ENCODE peak calls at places on chromosomes 2 and 18, in six cellular contexts. One of them, this sample, is unnamed.
A peak's percentile ranks its signal among the peaks of the same experiment; 100 is the strongest.

GRCh38 chr2:156294945-156295580 is 37.5 kb downstream of the NR4A2 start:
- DNase-seq in stimulated activated CD4-positive, alpha-beta T cell treated with anti-CD3 and anti-CD28 coated beads, Interleukin-12 subunit alpha, Interleukin-12 subunit beta, amount 100 ng/mL, for 48 hours: no peak
- DNase-seq in transverse colon: no peak
- DNase-seq in non-pigmented ciliary epithelial cell: no peak
- DNase-seq in H4: no peak
- DNase-seq in putamen: no peak
- DNase-seq in this sample: no peak

GRCh38 chr2:95539836-95540235 is 52.0 kb upstream of the TRIM43 start:
- DNase-seq in stimulated activated CD4-positive, alpha-beta T cell treated with anti-CD3 and anti-CD28 coated beads, Interleukin-12 subunit alpha, Interleukin-12 subunit beta, amount 100 ng/mL, for 48 hours: no peak
- DNase-seq in transverse colon: no peak
- DNase-seq in non-pigmented ciliary epithelial cell: no peak
- DNase-seq in H4: no peak
- DNase-seq in putamen: no peak
- DNase-seq in this sample: no peak

GRCh38 chr2:156088598-156088997 is 243.9 kb downstream of the NR4A2 start:
- DNase-seq in stimulated activated CD4-positive, alpha-beta T cell treated with anti-CD3 and anti-CD28 coated beads, Interleukin-12 subunit alpha, Interleukin-12 subunit beta, amount 100 ng/mL, for 48 hours: no peak
- DNase-seq in transverse colon: no peak
- DNase-seq in non-pigmented ciliary epithelial cell: no peak
- DNase-seq in H4: peak; percentile 9
- DNase-seq in putamen: no peak
- DNase-seq in this sample: no peak

GRCh38 chr2:235976516-235976915 is 191.7 kb downstream of the GBX2 start:
- DNase-seq in stimulated activated CD4-positive, alpha-beta T cell treated with anti-CD3 and anti-CD28 coated beads, Interleukin-12 subunit alpha, Interleukin-12 subunit beta, amount 100 ng/mL, for 48 hours: no peak
- DNase-seq in transverse colon: no peak
- DNase-seq in non-pigmented ciliary epithelial cell: no peak
- DNase-seq in H4: no peak
- DNase-seq in putamen: no peak
- DNase-seq in this sample: no peak

GRCh38 chr2:70085711-70086277 is 1.5 kb upstream of the PCBP1 start:
- DNase-seq in stimulated activated CD4-positive, alpha-beta T cell treated with anti-CD3 and anti-CD28 coated beads, Interleukin-12 subunit alpha, Interleukin-12 subunit beta, amount 100 ng/mL, for 48 hours: no peak
- DNase-seq in transverse colon: no peak
- DNase-seq in non-pigmented ciliary epithelial cell: no peak
- DNase-seq in H4: no peak
- DNase-seq in putamen: peak; percentile 24
- DNase-seq in this sample: no peak

GRCh38 chr2:109208071-109208950 is 79.3 kb downstream of the SH3RF3 start:
- DNase-seq in stimulated activated CD4-positive, alpha-beta T cell treated with anti-CD3 and anti-CD28 coated beads, Interleukin-12 subunit alpha, Interleukin-12 subunit beta, amount 100 ng/mL, for 48 hours: no peak
- DNase-seq in transverse colon: no peak
- DNase-seq in non-pigmented ciliary epithelial cell: no peak
- DNase-seq in H4: no peak
- DNase-seq in putamen: no peak
- DNase-seq in this sample: no peak

GRCh38 chr2:177264209-177264538 is 353 bp downstream of the NFE2L2 start:
- DNase-seq in stimulated activated CD4-positive, alpha-beta T cell treated with anti-CD3 and anti-CD28 coated beads, Interleukin-12 subunit alpha, Interleukin-12 subunit beta, amount 100 ng/mL, for 48 hours: peak; percentile 20
- DNase-seq in transverse colon: peak; percentile 43
- DNase-seq in non-pigmented ciliary epithelial cell: no peak
- DNase-seq in H4: no peak
- DNase-seq in putamen: peak; percentile 49
- DNase-seq in this sample: no peak

GRCh38 chr2:53964987-53965687 is 5.7 kb downstream of the PSME4 start:
- DNase-seq in stimulated activated CD4-positive, alpha-beta T cell treated with anti-CD3 and anti-CD28 coated beads, Interleukin-12 subunit alpha, Interleukin-12 subunit beta, amount 100 ng/mL, for 48 hours: no peak
- DNase-seq in transverse colon: no peak
- DNase-seq in non-pigmented ciliary epithelial cell: no peak
- DNase-seq in H4: no peak
- DNase-seq in putamen: no peak
- DNase-seq in this sample: no peak

GRCh38 chr18:31303771-31304170 is 14.2 kb upstream of the DSG1 start:
- DNase-seq in stimulated activated CD4-positive, alpha-beta T cell treated with anti-CD3 and anti-CD28 coated beads, Interleukin-12 subunit alpha, Interleukin-12 subunit beta, amount 100 ng/mL, for 48 hours: no peak
- DNase-seq in transverse colon: no peak
- DNase-seq in non-pigmented ciliary epithelial cell: no peak
- DNase-seq in H4: no peak
- DNase-seq in putamen: no peak
- DNase-seq in this sample: no peak

GRCh38 chr2:69720404-69720803 is 21.5 kb upstream of the ANXA4 start:
- DNase-seq in stimulated activated CD4-positive, alpha-beta T cell treated with anti-CD3 and anti-CD28 coated beads, Interleukin-12 subunit alpha, Interleukin-12 subunit beta, amount 100 ng/mL, for 48 hours: no peak
- DNase-seq in transverse colon: no peak
- DNase-seq in non-pigmented ciliary epithelial cell: no peak
- DNase-seq in H4: no peak
- DNase-seq in putamen: no peak
- DNase-seq in this sample: no peak

GRCh38 chr2:175175896-175176295 is 5.6 kb downstream of the ATP5MC3 start:
- DNase-seq in stimulated activated CD4-positive, alpha-beta T cell treated with anti-CD3 and anti-CD28 coated beads, Interleukin-12 subunit alpha, Interleukin-12 subunit beta, amount 100 ng/mL, for 48 hours: no peak
- DNase-seq in transverse colon: no peak
- DNase-seq in non-pigmented ciliary epithelial cell: no peak
- DNase-seq in H4: no peak
- DNase-seq in putamen: no peak
- DNase-seq in this sample: no peak

GRCh38 chr2:72007402-72007801 is 140.3 kb downstream of the CYP26B1 start:
- DNase-seq in stimulated activated CD4-positive, alpha-beta T cell treated with anti-CD3 and anti-CD28 coated beads, Interleukin-12 subunit alpha, Interleukin-12 subunit beta, amount 100 ng/mL, for 48 hours: no peak
- DNase-seq in transverse colon: no peak
- DNase-seq in non-pigmented ciliary epithelial cell: no peak
- DNase-seq in H4: no peak
- DNase-seq in putamen: no peak
- DNase-seq in this sample: no peak

GRCh38 chr2:163187119-163187518 is 348.6 kb upstream of the KCNH7 start:
- DNase-seq in stimulated activated CD4-positive, alpha-beta T cell treated with anti-CD3 and anti-CD28 coated beads, Interleukin-12 subunit alpha, Interleukin-12 subunit beta, amount 100 ng/mL, for 48 hours: no peak
- DNase-seq in transverse colon: no peak
- DNase-seq in non-pigmented ciliary epithelial cell: no peak
- DNase-seq in H4: no peak
- DNase-seq in putamen: no peak
- DNase-seq in this sample: no peak

GRCh38 chr2:135557533-135557932 is 26.2 kb downstream of the R3HDM1 start:
- DNase-seq in stimulated activated CD4-positive, alpha-beta T cell treated with anti-CD3 and anti-CD28 coated beads, Interleukin-12 subunit alpha, Interleukin-12 subunit beta, amount 100 ng/mL, for 48 hours: no peak
- DNase-seq in transverse colon: no peak
- DNase-seq in non-pigmented ciliary epithelial cell: no peak
- DNase-seq in H4: no peak
- DNase-seq in putamen: no peak
- DNase-seq in this sample: no peak

GRCh38 chr2:17101596-17101995 is 416.6 kb downstream of the RAD51AP2 start:
- DNase-seq in stimulated activated CD4-positive, alpha-beta T cell treated with anti-CD3 and anti-CD28 coated beads, Interleukin-12 subunit alpha, Interleukin-12 subunit beta, amount 100 ng/mL, for 48 hours: no peak
- DNase-seq in transverse colon: no peak
- DNase-seq in non-pigmented ciliary epithelial cell: no peak
- DNase-seq in H4: no peak
- DNase-seq in putamen: no peak
- DNase-seq in this sample: no peak

GRCh38 chr2:113910967-113911678 is 21.2 kb downstream of the ACTR3 start:
- DNase-seq in stimulated activated CD4-positive, alpha-beta T cell treated with anti-CD3 and anti-CD28 coated beads, Interleukin-12 subunit alpha, Interleukin-12 subunit beta, amount 100 ng/mL, for 48 hours: no peak
- DNase-seq in transverse colon: no peak
- DNase-seq in non-pigmented ciliary epithelial cell: no peak
- DNase-seq in H4: no peak
- DNase-seq in putamen: no peak
- DNase-seq in this sample: no peak

GRCh38 chr18:74806700-74807416 is 209.2 kb downstream of the ZNF407 start:
- DNase-seq in stimulated activated CD4-positive, alpha-beta T cell treated with anti-CD3 and anti-CD28 coated beads, Interleukin-12 subunit alpha, Interleukin-12 subunit beta, amount 100 ng/mL, for 48 hours: no peak
- DNase-seq in transverse colon: no peak
- DNase-seq in non-pigmented ciliary epithelial cell: peak; percentile 78
- DNase-seq in H4: peak; percentile 75
- DNase-seq in putamen: no peak
- DNase-seq in this sample: peak; percentile 73

GRCh38 chr2:101697794-101698418 is 399 bp downstream of the MAP4K4 start:
- DNase-seq in stimulated activated CD4-positive, alpha-beta T cell treated with anti-CD3 and anti-CD28 coated beads, Interleukin-12 subunit alpha, Interleukin-12 subunit beta, amount 100 ng/mL, for 48 hours: no peak
- DNase-seq in transverse colon: peak; percentile 21
- DNase-seq in non-pigmented ciliary epithelial cell: no peak
- DNase-seq in H4: no peak
- DNase-seq in putamen: no peak
- DNase-seq in this sample: no peak

GRCh38 chr18:45828917-45829811 is 3.7 kb downstream of the SIGLEC15 start:
- DNase-seq in stimulated activated CD4-positive, alpha-beta T cell treated with anti-CD3 and anti-CD28 coated beads, Interleukin-12 subunit alpha, Interleukin-12 subunit beta, amount 100 ng/mL, for 48 hours: no peak
- DNase-seq in transverse colon: no peak
- DNase-seq in non-pigmented ciliary epithelial cell: no peak
- DNase-seq in H4: no peak
- DNase-seq in putamen: no peak
- DNase-seq in this sample: no peak

GRCh38 chr18:35376393-35376741 is 770 bp downstream of the ZNF396 start:
- DNase-seq in stimulated activated CD4-positive, alpha-beta T cell treated with anti-CD3 and anti-CD28 coated beads, Interleukin-12 subunit alpha, Interleukin-12 subunit beta, amount 100 ng/mL, for 48 hours: no peak
- DNase-seq in transverse colon: peak; percentile 51
- DNase-seq in non-pigmented ciliary epithelial cell: no peak
- DNase-seq in H4: no peak
- DNase-seq in putamen: no peak
- DNase-seq in this sample: no peak

GRCh38 chr2:239814136-239814916 is 210.8 kb downstream of the NDUFA10 start:
- DNase-seq in stimulated activated CD4-positive, alpha-beta T cell treated with anti-CD3 and anti-CD28 coated beads, Interleukin-12 subunit alpha, Interleukin-12 subunit beta, amount 100 ng/mL, for 48 hours: no peak
- DNase-seq in transverse colon: no peak
- DNase-seq in non-pigmented ciliary epithelial cell: no peak
- DNase-seq in H4: no peak
- DNase-seq in putamen: no peak
- DNase-seq in this sample: no peak

GRCh38 chr2:147630585-147630984 is 214.2 kb upstream of the ACVR2A start:
- DNase-seq in stimulated activated CD4-positive, alpha-beta T cell treated with anti-CD3 and anti-CD28 coated beads, Interleukin-12 subunit alpha, Interleukin-12 subunit beta, amount 100 ng/mL, for 48 hours: no peak
- DNase-seq in transverse colon: no peak
- DNase-seq in non-pigmented ciliary epithelial cell: no peak
- DNase-seq in H4: no peak
- DNase-seq in putamen: no peak
- DNase-seq in this sample: no peak

GRCh38 chr2:180184506-180184905 is 177.4 kb upstream of the CWC22 start:
- DNase-seq in stimulated activated CD4-positive, alpha-beta T cell treated with anti-CD3 and anti-CD28 coated beads, Interleukin-12 subunit alpha, Interleukin-12 subunit beta, amount 100 ng/mL, for 48 hours: no peak
- DNase-seq in transverse colon: no peak
- DNase-seq in non-pigmented ciliary epithelial cell: peak; percentile 42
- DNase-seq in H4: no peak
- DNase-seq in putamen: no peak
- DNase-seq in this sample: no peak

GRCh38 chr2:42795871-42796301 is 3.5 kb upstream of the HAAO start:
- DNase-seq in stimulated activated CD4-positive, alpha-beta T cell treated with anti-CD3 and anti-CD28 coated beads, Interleukin-12 subunit alpha, Interleukin-12 subunit beta, amount 100 ng/mL, for 48 hours: no peak
- DNase-seq in transverse colon: no peak
- DNase-seq in non-pigmented ciliary epithelial cell: no peak
- DNase-seq in H4: no peak
- DNase-seq in putamen: no peak
- DNase-seq in this sample: no peak

GRCh38 chr18:78169487-78169886 is 810.1 kb upstream of the SALL3 start:
- DNase-seq in stimulated activated CD4-positive, alpha-beta T cell treated with anti-CD3 and anti-CD28 coated beads, Interleukin-12 subunit alpha, Interleukin-12 subunit beta, amount 100 ng/mL, for 48 hours: no peak
- DNase-seq in transverse colon: no peak
- DNase-seq in non-pigmented ciliary epithelial cell: no peak
- DNase-seq in H4: no peak
- DNase-seq in putamen: peak; percentile 22
- DNase-seq in this sample: no peak

GRCh38 chr2:65030481-65030880 is 25.7 kb upstream of the CEP68 start:
- DNase-seq in stimulated activated CD4-positive, alpha-beta T cell treated with anti-CD3 and anti-CD28 coated beads, Interleukin-12 subunit alpha, Interleukin-12 subunit beta, amount 100 ng/mL, for 48 hours: no peak
- DNase-seq in transverse colon: peak; percentile 37
- DNase-seq in non-pigmented ciliary epithelial cell: no peak
- DNase-seq in H4: no peak
- DNase-seq in putamen: no peak
- DNase-seq in this sample: no peak

GRCh38 chr18:50632895-50633515 is 73.1 kb downstream of the MAPK4 start:
- DNase-seq in stimulated activated CD4-positive, alpha-beta T cell treated with anti-CD3 and anti-CD28 coated beads, Interleukin-12 subunit alpha, Interleukin-12 subunit beta, amount 100 ng/mL, for 48 hours: no peak
- DNase-seq in transverse colon: peak; percentile 48
- DNase-seq in non-pigmented ciliary epithelial cell: no peak
- DNase-seq in H4: no peak
- DNase-seq in putamen: no peak
- DNase-seq in this sample: no peak

GRCh38 chr2:163044116-163044515 is 205.5 kb upstream of the KCNH7 start:
- DNase-seq in stimulated activated CD4-positive, alpha-beta T cell treated with anti-CD3 and anti-CD28 coated beads, Interleukin-12 subunit alpha, Interleukin-12 subunit beta, amount 100 ng/mL, for 48 hours: no peak
- DNase-seq in transverse colon: no peak
- DNase-seq in non-pigmented ciliary epithelial cell: no peak
- DNase-seq in H4: no peak
- DNase-seq in putamen: no peak
- DNase-seq in this sample: no peak

GRCh38 chr18:50527636-50528307 is 32.1 kb upstream of the MAPK4 start:
- DNase-seq in stimulated activated CD4-positive, alpha-beta T cell treated with anti-CD3 and anti-CD28 coated beads, Interleukin-12 subunit alpha, Interleukin-12 subunit beta, amount 100 ng/mL, for 48 hours: no peak
- DNase-seq in transverse colon: no peak
- DNase-seq in non-pigmented ciliary epithelial cell: no peak
- DNase-seq in H4: no peak
- DNase-seq in putamen: no peak
- DNase-seq in this sample: no peak

GRCh38 chr2:195318440-195319111 is 338.4 kb upstream of the SLC39A10 start:
- DNase-seq in stimulated activated CD4-positive, alpha-beta T cell treated with anti-CD3 and anti-CD28 coated beads, Interleukin-12 subunit alpha, Interleukin-12 subunit beta, amount 100 ng/mL, for 48 hours: peak; percentile 54
- DNase-seq in transverse colon: peak; percentile 35
- DNase-seq in non-pigmented ciliary epithelial cell: no peak
- DNase-seq in H4: peak; percentile 36
- DNase-seq in putamen: peak; percentile 50
- DNase-seq in this sample: no peak

GRCh38 chr2:101296314-101296809 is 12.1 kb downstream of the RNF149 start:
- DNase-seq in stimulated activated CD4-positive, alpha-beta T cell treated with anti-CD3 and anti-CD28 coated beads, Interleukin-12 subunit alpha, Interleukin-12 subunit beta, amount 100 ng/mL, for 48 hours: no peak
- DNase-seq in transverse colon: no peak
- DNase-seq in non-pigmented ciliary epithelial cell: no peak
- DNase-seq in H4: no peak
- DNase-seq in putamen: no peak
- DNase-seq in this sample: no peak

GRCh38 chr2:55157474-55157884 is 74.6 kb downstream of the CLHC1 start:
- DNase-seq in stimulated activated CD4-positive, alpha-beta T cell treated with anti-CD3 and anti-CD28 coated beads, Interleukin-12 subunit alpha, Interleukin-12 subunit beta, amount 100 ng/mL, for 48 hours: no peak
- DNase-seq in transverse colon: no peak
- DNase-seq in non-pigmented ciliary epithelial cell: no peak
- DNase-seq in H4: peak; percentile 52
- DNase-seq in putamen: no peak
- DNase-seq in this sample: no peak

This sample was measured in AG04449.